ENCODE peak calls at places on chromosomes 6 and 20, in four cellular contexts. A is ovary, C is adrenal gland, S is body of pancreas. K is an unnamed sample.

GRCh38 chr6:132527791-132528190 is 10.3 kb upstream of the TAAR9 start:
- DNase-seq in S (no peak), C (no peak), A (no peak), K (no peak)

GRCh38 chr6:43627008-43627825 is 1.8 kb downstream of the GTPBP2 start:
- DNase-seq in S (peak; percentile 92), A (no peak), C (peak; percentile 94), K (no peak)

GRCh38 chr6:27795697-27796494 is 116.3 kb downstream of the OR2B2 start:
- DNase-seq in A (peak; percentile 37), C (peak; percentile 57), S (peak; percentile 84), K (no peak)

GRCh38 chr6:145882121-145882531 is 67.5 kb upstream of the FBXO30 start:
- DNase-seq in S (no peak), A (no peak), C (no peak), K (no peak)

GRCh38 chr20:9119776-9120175 is 50.9 kb downstream of the PLCB4 start:
- DNase-seq in C (no peak), A (no peak), S (peak; percentile 22), K (no peak)

GRCh38 chr6:3317741-3318211 is 59.0 kb downstream of the PSMG4 start:
- DNase-seq in S (no peak), C (no peak), A (no peak), K (no peak)

GRCh38 chr20:51365670-51366069 is 176.8 kb downstream of the NFATC2 start:
- DNase-seq in A (no peak), S (no peak), C (no peak), K (no peak)

GRCh38 chr6:47047479-47048411 is 5.6 kb upstream of the ADGRF1 start:
- DNase-seq in S (peak; percentile 72), A (no peak), C (peak; percentile 34), K (no peak)

GRCh38 chr20:56957737-56958553 is 308.5 kb downstream of the BMP7 start:
- DNase-seq in S (no peak), A (no peak), C (no peak), K (no peak)

GRCh38 chr6:52787917-52788316 is 15.7 kb downstream of the GSTA1 start:
- DNase-seq in S (peak; percentile 65), A (no peak), C (peak; percentile 40), K (no peak)

GRCh38 chr6:85966859-85967258 is 324.2 kb upstream of the SYNCRIP start:
- DNase-seq in S (peak; percentile 51), C (peak; percentile 80), A (peak; percentile 54), K (no peak)

GRCh38 chr6:133837801-133838349 is 51.0 kb upstream of the TCF21 start:
- DNase-seq in S (peak; percentile 67), C (no peak), A (peak; percentile 62), K (peak; percentile 34)

GRCh38 chr6:46199387-46199786 is 28.6 kb upstream of the ENPP5 start:
- DNase-seq in C (peak; percentile 41), S (peak; percentile 36), A (no peak), K (no peak)

GRCh38 chr6:77814119-77814518 is 161.3 kb downstream of the MEI4 start:
- DNase-seq in S (no peak), A (no peak), C (no peak), K (no peak)

GRCh38 chr20:22495172-22495571 is 89.2 kb downstream of the FOXA2 start:
- DNase-seq in S (no peak), A (no peak), C (no peak), K (no peak)

GRCh38 chr6:36755435-36756348 is 58.1 kb downstream of the RAB44 start:
- DNase-seq in S (peak; percentile 25), A (no peak), C (peak; percentile 88), K (peak; percentile 80)

GRCh38 chr6:159602370-159603185 is 90.5 kb downstream of the SOD2 start:
- DNase-seq in A (no peak), C (no peak), S (no peak), K (no peak)

GRCh38 chr6:44126320-44127149 is 717 bp downstream of the MRPL14 start:
- DNase-seq in C (peak; percentile 50), S (peak; percentile 54), A (no peak), K (peak; percentile 60)

GRCh38 chr20:17822039-17822438 is 122.3 kb downstream of the BANF2 start:
- DNase-seq in S (peak; percentile 92), C (no peak), A (no peak), K (no peak)

GRCh38 chr20:13099676-13100075 is 90.9 kb downstream of the SPTLC3 start:
- DNase-seq in A (no peak), C (no peak), S (no peak), K (no peak)

GRCh38 chr6:130575971-130576370 is 210.2 kb downstream of the TMEM200A start:
- DNase-seq in S (no peak), A (no peak), C (no peak), K (peak; percentile 23)

GRCh38 chr6:106381871-106382270 is 21.4 kb downstream of the CRYBG1 start:
- DNase-seq in S (peak; percentile 33), C (no peak), A (no peak), K (no peak)

DNA sequence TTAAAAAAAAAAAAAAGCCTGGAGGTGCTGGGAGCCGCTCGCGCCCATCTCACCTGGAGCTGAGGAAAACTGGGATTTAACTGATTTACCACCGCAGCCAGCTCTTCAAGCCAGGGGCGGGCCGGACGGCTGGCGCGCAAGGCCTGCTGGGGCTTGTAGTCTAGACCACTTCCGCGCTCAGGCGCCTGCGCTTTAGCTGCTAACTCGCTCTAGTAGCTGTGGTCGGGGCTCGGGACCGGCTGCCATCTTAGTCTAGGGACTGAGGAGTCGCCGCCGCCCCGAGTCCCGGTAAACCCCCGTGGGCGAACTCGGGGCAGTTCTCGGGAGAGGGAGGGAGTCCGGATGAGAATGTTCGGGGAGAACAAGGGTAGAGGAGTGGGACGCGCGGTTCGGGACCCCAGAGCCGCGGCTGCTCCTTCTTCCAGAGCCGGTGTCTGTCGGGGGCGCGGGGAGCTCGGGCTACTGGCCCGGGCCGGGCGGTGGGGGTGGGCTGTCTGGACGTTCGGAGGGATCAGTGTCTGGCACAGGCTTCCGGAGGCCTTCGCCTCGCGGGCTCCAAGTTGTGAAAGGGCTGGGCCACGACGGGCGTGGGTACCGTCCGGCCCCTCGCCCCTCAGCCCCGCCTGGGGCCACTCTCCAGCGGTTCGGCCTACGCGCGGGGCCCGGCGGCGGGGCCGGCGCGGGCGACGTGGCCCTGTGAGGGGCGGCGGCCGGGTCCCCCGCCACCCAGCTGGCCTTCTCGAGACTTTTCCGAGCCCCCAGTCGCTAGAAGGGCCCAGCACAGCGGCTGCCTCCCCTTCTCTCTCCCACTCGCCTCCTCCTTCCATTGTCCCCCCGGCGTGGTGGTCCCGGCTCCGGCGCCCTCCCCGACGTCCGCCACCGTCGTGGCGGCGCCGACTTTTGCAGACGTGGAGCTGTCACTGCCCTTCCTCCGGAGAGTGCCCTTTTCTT is at the start of gene ITCH:
- DNase-seq in S (peak; percentile 97), C (peak; percentile 95), A (peak; percentile 92), K (peak; percentile 85)
- H3K9me3 ChIP-seq in S (no peaks in the 10 kb centered on the region), C (no peaks in the 10 kb centered on the region), A (no peaks in the 10 kb centered on the region), K (no peaks in the 10 kb centered on the region)

GRCh38 chr20:49285813-49286494 is 8.1 kb upstream of the ZNFX1 start:
- DNase-seq in C (no peak), A (no peak), S (no peak), K (no peak)
- H3K9me3 ChIP-seq in C (no peaks in the 10 kb centered on the region), A (peaks cover 4% of the 10 kb centered on the region), S (no peaks in the 10 kb centered on the region), K (peaks cover 74% of the 10 kb centered on the region)

GRCh38 chr20:7207186-7207585 is 439.7 kb downstream of the BMP2 start:
- DNase-seq in C (no peak), A (no peak), S (no peak), K (no peak)
- H3K9me3 ChIP-seq in C (no peaks in the 10 kb centered on the region), A (no peaks in the 10 kb centered on the region), S (no peaks in the 10 kb centered on the region), K (no peaks in the 10 kb centered on the region)

GRCh38 chr20:20699144-20699543 is 13.3 kb downstream of the RALGAPA2 start:
- DNase-seq in C (no peak), A (no peak), S (no peak), K (no peak)
- H3K9me3 ChIP-seq in C (no peaks in the 10 kb centered on the region), A (no peaks in the 10 kb centered on the region), S (no peaks in the 10 kb centered on the region), K (no peaks in the 10 kb centered on the region)